ENCODE peak calls at places on chromosomes 4 and X, in eight cellular contexts. D is WTC11, U is endodermal cell, R is kidney epithelial cell, L is heart left ventricle, T is HepG2, S is endothelial cell, B is osteocyte. E is an unnamed sample.

GRCh38 chrX:70452143-70452733 is 7.6 kb downstream of the DLG3 start:
- DNase-seq in D (peak), U (peak), R (no peak), L (peak), T (peak), S (peak), B (no peak), E (peak)

GRCh38 chr4:141464366-141464765 is 172.0 kb upstream of the IL15 start:
- DNase-seq in D (no peak), U (no peak), R (no peak), L (no peak), T (no peak), S (no peak), B (no peak), E (no peak)

GRCh38 chrX:83535417-83536244 is 27.5 kb downstream of the POU3F4 start:
- DNase-seq in D (no peak), U (no peak), R (no peak), L (no peak), T (no peak), S (no peak), B (no peak), E (no peak)

GRCh38 chr4:1711055-1711905 is 839 bp downstream of the SLBP start:
- DNase-seq in D (peak), U (peak), R (no peak), L (peak), T (no peak), S (peak), B (no peak), E (no peak)

GRCh38 chrX:46904626-46905025 is 7.6 kb upstream of the JADE3 start:
- DNase-seq in D (no peak), U (no peak), R (no peak), L (no peak), T (no peak), S (no peak), B (no peak), E (no peak)

GRCh38 chr4:154044118-154044517 is 255.2 kb upstream of the SFRP2 start:
- DNase-seq in D (no peak), U (no peak), R (no peak), L (no peak), T (no peak), S (no peak), B (no peak), E (peak)

GRCh38 chr4:110287130-110287529 is 88.7 kb upstream of the ELOVL6 start:
- DNase-seq in D (no peak), U (no peak), R (peak), L (no peak), T (no peak), S (no peak), B (no peak), E (peak)

GRCh38 chr4:102789317-102789717 is 28.5 kb upstream of the MANBA start:
- DNase-seq in D (no peak), U (no peak), R (no peak), L (no peak), T (no peak), S (no peak), B (no peak), E (no peak)

GRCh38 chrX:24494544-24495113 is 29.5 kb downstream of the PDK3 start:
- DNase-seq in D (no peak), U (no peak), R (peak), L (no peak), T (peak), S (no peak), B (no peak), E (peak)

GRCh38 chr4:121551881-121552280 is 144.9 kb downstream of the ANXA5 start:
- DNase-seq in D (no peak), U (no peak), R (no peak), L (no peak), T (peak), S (no peak), B (no peak), E (no peak)

GRCh38 chr4:105145913-105146285 is 777 bp upstream of the TET2 start:
- DNase-seq in D (peak), U (peak), R (no peak), L (peak), T (no peak), S (peak), B (no peak), E (peak)

GRCh38 chrX:102517331-102517730 is 792 bp upstream of the TMSB15A start:
- DNase-seq in D (no peak), U (no peak), R (no peak), L (no peak), T (no peak), S (no peak), B (no peak), E (no peak)

GRCh38 chr4:155071962-155072361 is 136.5 kb upstream of the NPY2R start:
- DNase-seq in D (no peak), U (no peak), R (no peak), L (no peak), T (no peak), S (no peak), B (no peak), E (no peak)

GRCh38 chrX:27619975-27620374 is 29.8 kb downstream of the DCAF8L2 start:
- DNase-seq in D (no peak), U (no peak), R (no peak), L (no peak), T (peak), S (no peak), B (no peak), E (peak)

GRCh38 chrX:460823-461640 is 74.3 kb upstream of the PPP2R3B start:
- DNase-seq in D (no peak), U (no peak), R (no peak), L (no peak), T (no peak), S (no peak), B (no peak), E (no peak)

GRCh38 chrX:56783996-56784620 is 55.1 kb downstream of the NBDY start:
- DNase-seq in D (no peak), U (no peak), R (no peak), L (no peak), T (no peak), S (no peak), B (no peak), E (no peak)

GRCh38 chr4:3486556-3487270 is 23.6 kb downstream of the DOK7 start:
- DNase-seq in D (no peak), U (no peak), R (no peak), L (no peak), T (no peak), S (no peak), B (no peak), E (no peak)

GRCh38 chrX:39309018-39309620 is 507.9 kb downstream of the MID1IP1 start:
- DNase-seq in D (no peak), U (no peak), R (peak), L (no peak), T (no peak), S (no peak), B (no peak), E (no peak)

GRCh38 chr4:102055805-102056204 is 265.3 kb downstream of the BANK1 start:
- DNase-seq in D (no peak), U (no peak), R (no peak), L (no peak), T (no peak), S (no peak), B (no peak), E (no peak)

GRCh38 chr4:108166038-108166437 is 2.7 kb downstream of the LEF1 start:
- DNase-seq in D (no peak), U (no peak), R (no peak), L (no peak), T (no peak), S (no peak), B (no peak), E (no peak)

GRCh38 chr4:116110713-116111112 is 974.7 kb downstream of the TRAM1L1 start:
- DNase-seq in D (no peak), U (no peak), R (no peak), L (no peak), T (peak), S (no peak), B (no peak), E (no peak)

GRCh38 chr4:52260507-52261302 is 209.6 kb downstream of the SPATA18 start:
- DNase-seq in D (no peak), U (no peak), R (no peak), L (no peak), T (no peak), S (peak), B (no peak), E (no peak)

GRCh38 chrX:31604629-31605221 is 532.9 kb upstream of the FTHL17 start:
- DNase-seq in D (no peak), U (no peak), R (no peak), L (no peak), T (no peak), S (no peak), B (no peak), E (no peak)

GRCh38 chr4:53459548-53459947 is 82.1 kb downstream of the FIP1L1 start:
- DNase-seq in D (no peak), U (no peak), R (peak), L (no peak), T (peak), S (no peak), B (no peak), E (no peak)

GRCh38 chrX:45775462-45775861 is 574.8 kb upstream of the DIPK2B start:
- DNase-seq in D (no peak), U (no peak), R (no peak), L (no peak), T (no peak), S (no peak), B (no peak), E (no peak)

GRCh38 chr4:184583738-184584502 is 65.3 kb downstream of the CASP3 start:
- DNase-seq in D (no peak), U (no peak), R (no peak), L (no peak), T (no peak), S (no peak), B (no peak), E (no peak)

GRCh38 chr4:123443401-123444297 is 47.1 kb downstream of the SPRY1 start:
- DNase-seq in D (no peak), U (no peak), R (no peak), L (no peak), T (no peak), S (no peak), B (no peak), E (no peak)

GRCh38 chr4:108004646-108005045 is 15.0 kb downstream of the HADH start:
- DNase-seq in D (no peak), U (no peak), R (no peak), L (no peak), T (no peak), S (no peak), B (no peak), E (no peak)

GRCh38 chrX:151239748-151240147 is 63.4 kb downstream of the GPR50 start:
- DNase-seq in D (peak), U (no peak), R (no peak), L (no peak), T (no peak), S (no peak), B (no peak), E (no peak)

GRCh38 chr4:184811484-184812180 is 14.1 kb downstream of the ACSL1 start:
- DNase-seq in D (no peak), U (no peak), R (no peak), L (no peak), T (no peak), S (no peak), B (no peak), E (no peak)

GRCh38 chrX:131066237-131066636 is 8.1 kb downstream of the ARHGAP36 start:
- DNase-seq in D (no peak), U (peak), R (no peak), L (no peak), T (no peak), S (no peak), B (no peak), E (no peak)

GRCh38 chrX:95058815-95059214 is 1384.8 kb downstream of the FAM133A start:
- DNase-seq in D (no peak), U (no peak), R (peak), L (no peak), T (no peak), S (no peak), B (no peak), E (no peak)

GRCh38 chrX:54181196-54181953 is 1.7 kb downstream of the FAM120C start:
- DNase-seq in D (no peak), U (no peak), R (no peak), L (no peak), T (no peak), S (no peak), B (no peak), E (no peak)

GRCh38 chr4:130395871-130396270 is 1299.9 kb downstream of the C4orf33 start:
- DNase-seq in D (no peak), U (no peak), R (peak), L (no peak), T (no peak), S (no peak), B (no peak), E (no peak)

GRCh38 chr4:143381171-143382118 is 44.8 kb downstream of the GAB1 start:
- DNase-seq in D (no peak), U (no peak), R (peak), L (peak), T (no peak), S (no peak), B (no peak), E (peak)

GRCh38 chr4:119783200-119783978 is 154.8 kb upstream of the PDE5A start:
- DNase-seq in D (no peak), U (no peak), R (no peak), L (no peak), T (no peak), S (no peak), B (no peak), E (no peak)

GRCh38 chr4:119781044-119781443 is 152.4 kb upstream of the PDE5A start:
- DNase-seq in D (no peak), U (no peak), R (no peak), L (no peak), T (no peak), S (no peak), B (no peak), E (no peak)

GRCh38 chr4:119788334-119789266 is 160.0 kb upstream of the PDE5A start:
- DNase-seq in D (no peak), U (no peak), R (no peak), L (no peak), T (no peak), S (no peak), B (no peak), E (no peak)

DNA sequence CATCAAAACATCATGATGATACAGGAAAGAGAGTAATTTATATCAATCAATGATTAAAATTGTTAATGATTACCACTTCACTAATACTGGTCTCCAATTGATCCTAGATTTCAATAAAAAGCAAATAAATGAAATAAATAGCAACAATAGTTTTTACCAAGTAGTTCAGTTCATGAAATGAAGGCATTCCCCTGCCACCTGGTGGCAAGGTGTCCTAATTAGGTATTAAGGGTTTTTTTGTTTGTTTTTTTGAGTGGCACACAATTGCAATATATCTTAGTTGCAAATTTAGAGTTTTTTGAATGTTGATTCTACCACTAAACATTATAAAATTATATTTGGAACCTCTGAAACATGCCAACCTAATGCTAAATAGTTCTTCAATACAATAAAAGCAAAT is 157.4 kb upstream of the PDE5A start:
- DNase-seq in D (peak), U (no peak), R (no peak), L (no peak), T (peak), S (no peak), B (no peak), E (peak)
- TF ChIP-seq CTCF in D (peak), U (peak), R (peak), L (peak), T (peak), S (peak), B (peak), E (peak)

DNA sequence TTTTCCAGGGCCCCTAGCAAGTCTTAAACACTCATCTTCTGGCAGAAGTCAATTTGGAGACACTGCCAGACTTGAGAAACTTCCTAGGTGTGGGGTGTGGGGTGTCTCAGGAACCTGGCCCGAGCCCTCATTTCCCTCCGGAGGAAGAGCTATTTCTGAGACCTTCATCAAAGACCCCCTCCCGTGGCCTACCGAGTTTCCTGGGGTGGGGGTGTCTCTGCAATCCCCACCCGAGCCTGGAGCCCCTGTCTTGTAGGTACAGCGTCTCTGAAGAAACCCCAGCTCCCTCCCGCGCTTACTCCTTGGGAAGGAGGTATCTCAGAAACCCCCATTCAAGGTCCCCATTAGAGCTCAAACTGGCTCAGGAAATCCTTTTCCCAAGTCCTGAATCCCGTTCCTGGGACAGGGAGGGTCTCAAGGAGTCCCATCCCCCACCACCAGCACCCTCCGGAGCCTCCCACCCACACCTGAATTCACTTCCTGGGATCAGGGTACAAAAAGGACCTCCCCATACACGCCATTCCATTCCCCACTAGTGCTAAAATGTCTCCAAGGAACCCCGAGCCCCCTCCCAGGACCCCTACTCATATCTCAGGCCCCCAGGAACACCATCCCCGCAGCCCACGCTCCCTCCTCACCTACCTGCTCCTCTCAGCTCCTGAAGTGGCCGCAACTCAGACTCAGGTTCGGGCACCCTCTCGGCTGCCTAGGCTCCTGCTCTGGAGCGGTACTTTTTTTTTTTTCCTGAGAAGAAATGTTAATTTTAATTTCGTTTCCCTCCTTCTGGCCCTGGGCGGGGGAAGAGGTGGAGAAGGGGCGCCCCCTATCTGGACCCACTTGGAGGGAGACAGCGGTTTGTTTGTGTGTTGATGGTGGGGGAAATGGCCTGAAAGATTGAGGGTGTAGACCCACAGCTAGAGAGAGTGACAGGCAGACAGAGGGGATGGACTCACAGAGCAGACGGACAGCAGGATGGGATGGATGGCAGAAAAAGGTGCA is 1.1 kb downstream of the SLC38A5 start:
- DNase-seq in D (peak), U (peak), R (no peak), L (no peak), T (no peak), S (no peak), B (no peak), E (no peak)
- TF ChIP-seq CTCF in D (no peak), U (peak), R (peak), L (no peak), T (peak), S (no peak), B (no peak), E (no peak)

DNA sequence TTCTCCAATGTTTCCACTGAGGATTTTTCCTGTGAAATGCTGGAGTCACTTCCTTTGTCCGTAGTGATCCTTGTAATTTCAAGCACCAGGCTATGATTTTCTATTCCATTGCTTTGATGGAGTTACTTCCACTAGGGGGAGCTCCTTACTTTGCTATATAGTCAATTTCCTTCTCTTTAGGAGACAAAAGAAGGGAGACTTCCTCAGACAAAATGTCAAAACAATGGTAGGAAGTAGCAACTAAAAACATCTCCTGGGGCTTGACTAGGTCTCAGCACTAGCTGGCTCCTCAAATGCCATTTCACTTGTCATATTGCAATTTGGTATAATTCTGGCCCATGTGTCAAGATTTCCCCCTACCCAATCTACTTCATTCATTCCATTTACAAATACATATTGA is 24.1 kb downstream of the ZCCHC12 start:
- DNase-seq in D (no peak), U (no peak), R (no peak), L (no peak), T (peak), S (peak), B (no peak), E (peak)
- TF ChIP-seq CTCF in D (peak), U (peak), R (peak), L (peak), T (peak), S (peak), B (peak), E (peak)

GRCh38 chr4:7876096-7876993 is 63.3 kb downstream of the AFAP1 start:
- DNase-seq in D (peak), U (peak), R (no peak), L (no peak), T (peak), S (peak), B (no peak), E (no peak)
- TF ChIP-seq CTCF in D (no peak), U (peak), R (peak), L (no peak), T (peak), S (no peak), B (peak), E (no peak)

GRCh38 chrX:124127496-124127895 is 166.0 kb downstream of the STAG2 start:
- DNase-seq in D (peak), U (no peak), R (no peak), L (no peak), T (no peak), S (no peak), B (no peak), E (no peak)
- TF ChIP-seq CTCF in D (no peak), U (peak), R (no peak), L (no peak), T (peak), S (no peak), B (no peak), E (no peak)

GRCh38 chr4:180828455-180829018 is 1414.7 kb upstream of the TENM3 start:
- DNase-seq in D (no peak), U (peak), R (peak), L (no peak), T (peak), S (peak), B (no peak), E (peak)
- TF ChIP-seq CTCF in D (peak), U (peak), R (peak), L (peak), T (peak), S (peak), B (peak), E (peak)

DNA sequence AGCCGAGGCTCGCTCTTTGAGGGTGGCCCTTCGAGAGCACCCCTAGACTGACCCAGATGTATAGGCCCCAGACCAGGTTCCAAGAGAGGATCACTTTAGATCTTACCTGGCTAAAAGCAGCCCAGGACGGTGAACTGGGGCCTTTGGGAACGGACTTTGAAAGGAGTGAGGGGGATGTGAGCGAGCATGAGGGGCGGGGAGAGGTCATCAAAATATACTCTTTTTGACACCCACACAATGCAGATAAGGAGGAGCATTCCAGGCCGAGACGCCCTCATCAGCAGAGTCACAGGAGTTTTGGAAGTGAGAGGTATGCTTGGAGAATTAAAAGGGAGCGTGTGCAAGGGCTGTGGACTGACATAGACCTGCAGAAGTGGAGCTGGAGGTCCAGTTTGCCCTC is 528 bp downstream of the NSDHL start:
- DNase-seq in D (no peak), U (no peak), R (no peak), L (no peak), T (no peak), S (no peak), B (no peak), E (no peak)
- TF ChIP-seq CTCF in D (no peak), U (no peak), R (no peak), L (no peak), T (no peak), S (no peak), B (no peak), E (no peak)

DNA sequence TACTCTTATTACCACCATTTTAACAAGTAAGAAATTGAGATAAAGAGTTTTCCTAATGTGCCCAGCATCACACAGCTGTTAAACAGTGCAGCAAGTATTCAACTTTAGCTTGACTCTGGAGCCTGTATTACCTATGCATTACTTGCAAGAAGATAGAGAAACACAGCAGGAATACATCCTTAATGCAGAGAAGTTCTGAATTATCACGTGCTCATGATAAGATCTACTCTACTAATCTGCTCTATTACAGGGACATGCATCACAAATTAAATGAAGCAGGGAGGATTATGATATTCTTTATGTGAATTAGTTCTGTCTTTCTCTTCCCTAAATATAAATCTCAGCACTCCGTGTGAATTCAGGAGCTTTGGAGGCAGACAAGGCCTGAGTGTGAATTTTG is 39.0 kb upstream of the PDGFC start:
- DNase-seq in D (no peak), U (no peak), R (no peak), L (no peak), T (no peak), S (no peak), B (no peak), E (no peak)
- TF ChIP-seq CTCF in D (no peak), U (no peak), R (no peak), L (no peak), T (no peak), S (no peak), B (no peak), E (no peak)

E was measured in Calu3.